ENCODE peak calls at places on chromosomes 13 and 19, in six cellular contexts. V is NCI-H748 treated with DMSO at 0.1 percent for 48 hours; I is activated naive CD4-positive, alpha-beta T cell treated with anti-CD3 and anti-CD28 coated beads, Interleukin-2, amount 10 ng/mL, durations not matched to agents 7 days and 5 days; Q is RPMI7951; W is hippocampal formation; M is GM10248. T is an unnamed sample.
A peak's percentile ranks its signal among the peaks of the same experiment; 100 is the strongest.

GRCh38 chr13:112447761-112448603 is 71.8 kb downstream of the SPACA7 start:
- DNase-seq in V (peak; percentile 90), I (peak; percentile 11), Q (no peak), W (no peak), M (no peak), T (no peak)

GRCh38 chr19:5914358-5914774 is 312 bp downstream of the CAPS start:
- DNase-seq in V (no peak), I (no peak), Q (no peak), W (no peak), M (no peak), T (no peak)

GRCh38 chr19:11168568-11168967 is 13.0 kb upstream of the SPC24 start:
- DNase-seq in V (no peak), I (no peak), Q (peak; percentile 99), W (no peak), M (no peak), T (peak; percentile 62)

GRCh38 chr13:48962281-48962680 is 13.4 kb upstream of the FNDC3A start:
- DNase-seq in V (no peak), I (no peak), Q (no peak), W (no peak), M (no peak), T (peak; percentile 3)

GRCh38 chr19:38440592-38440991 is 7.1 kb downstream of the RYR1 start:
- DNase-seq in V (no peak), I (no peak), Q (no peak), W (no peak), M (no peak), T (no peak)

GRCh38 chr13:47904239-47904638 is 96.8 kb downstream of the SUCLA2 start:
- DNase-seq in V (no peak), I (no peak), Q (no peak), W (no peak), M (no peak), T (no peak)

GRCh38 chr13:112855859-112856258 is 113.2 kb upstream of the MCF2L start:
- DNase-seq in V (no peak), I (no peak), Q (no peak), W (no peak), M (no peak), T (no peak)

GRCh38 chr19:45321848-45322247 is 827 bp downstream of the CKM start:
- DNase-seq in V (no peak), I (no peak), Q (no peak), W (no peak), M (no peak), T (no peak)

GRCh38 chr13:78658630-78659449 is at the start of gene OBI1:
- DNase-seq in V (peak; percentile 77), I (peak; percentile 92), Q (peak; percentile 82), W (peak; percentile 79), M (peak; percentile 90), T (peak; percentile 71)

GRCh38 chr19:43765109-43765876 is 10.5 kb upstream of the SMG9 start:
- DNase-seq in V (no peak), I (peak; percentile 82), Q (peak; percentile 100), W (no peak), M (peak; percentile 72), T (peak; percentile 96)

GRCh38 chr13:110107568-110108347 is 199.2 kb downstream of the COL4A1 start:
- DNase-seq in V (no peak), I (no peak), Q (no peak), W (no peak), M (no peak), T (no peak)

GRCh38 chr13:102847272-102848234 is 1.7 kb downstream of the ERCC5 start:
- DNase-seq in V (peak; percentile 8), I (peak; percentile 28), Q (peak; percentile 32), W (no peak), M (no peak), T (no peak)

GRCh38 chr13:50740052-50740741 is 103.3 kb downstream of the DLEU7 start:
- DNase-seq in V (no peak), I (no peak), Q (no peak), W (no peak), M (no peak), T (no peak)

GRCh38 chr19:38143847-38144246 is 80.2 kb downstream of the DPF1 start:
- DNase-seq in V (no peak), I (no peak), Q (no peak), W (no peak), M (no peak), T (no peak)

GRCh38 chr13:29858231-29858630 is 7.8 kb upstream of the UBL3 start:
- DNase-seq in V (no peak), I (no peak), Q (no peak), W (no peak), M (no peak), T (no peak)

GRCh38 chr19:46840157-46840942 is 10.3 kb downstream of the AP2S1 start:
- DNase-seq in V (peak; percentile 56), I (peak; percentile 73), Q (peak; percentile 61), W (peak; percentile 32), M (peak; percentile 72), T (peak; percentile 69)

GRCh38 chr19:47651132-47651531 is 42.2 kb downstream of the BICRA start:
- DNase-seq in V (no peak), I (no peak), Q (no peak), W (no peak), M (no peak), T (no peak)

GRCh38 chr19:31110331-31110730 is 238.9 kb downstream of the TSHZ3 start:
- DNase-seq in V (no peak), I (no peak), Q (peak; percentile 70), W (no peak), M (no peak), T (peak; percentile 32)

GRCh38 chr13:45765464-45765863 is 63.3 kb downstream of the CBY2 start:
- DNase-seq in V (no peak), I (no peak), Q (no peak), W (no peak), M (no peak), T (no peak)

GRCh38 chr13:111034811-111035210 is 80.3 kb upstream of the ARHGEF7 start:
- DNase-seq in V (no peak), I (no peak), Q (no peak), W (no peak), M (no peak), T (no peak)

GRCh38 chr13:110450941-110451340 is 110.6 kb downstream of the RAB20 start:
- DNase-seq in V (no peak), I (no peak), Q (no peak), W (no peak), M (no peak), T (no peak)

GRCh38 chr19:44741841-44742352 is 6.6 kb upstream of the BCL3 start:
- DNase-seq in V (no peak), I (no peak), Q (peak; percentile 100), W (peak; percentile 77), M (no peak), T (peak; percentile 98)

GRCh38 chr13:45875951-45876350 is 24.4 kb upstream of the SIAH3 start:
- DNase-seq in V (no peak), I (no peak), Q (no peak), W (no peak), M (no peak), T (no peak)

GRCh38 chr19:2057484-2058469 is 6.7 kb upstream of the MKNK2 start:
- DNase-seq in V (no peak), I (no peak), Q (no peak), W (no peak), M (no peak), T (no peak)

GRCh38 chr19:4447327-4448146 is 10.1 kb downstream of the UBXN6 start:
- DNase-seq in V (no peak), I (no peak), Q (no peak), W (no peak), M (no peak), T (no peak)

GRCh38 chr13:19183676-19184075 is 2.1 kb upstream of the TUBA3C start:
- DNase-seq in V (no peak), I (no peak), Q (no peak), W (no peak), M (no peak), T (no peak)

GRCh38 chr19:44809856-44810554 is 1.1 kb downstream of the BCAM start:
- DNase-seq in V (no peak), I (no peak), Q (no peak), W (no peak), M (peak; percentile 13), T (no peak)

GRCh38 chr13:93775507-93776108 is 549.0 kb downstream of the GPC6 start:
- DNase-seq in V (no peak), I (no peak), Q (no peak), W (no peak), M (no peak), T (no peak)

GRCh38 chr19:58033741-58034475 is at the start of gene ZSCAN1:
- DNase-seq in V (peak; percentile 94), I (peak; percentile 39), Q (peak; percentile 62), W (peak; percentile 89), M (no peak), T (peak; percentile 90)

GRCh38 chr19:38850976-38851621 is 1.3 kb upstream of the HNRNPL start:
- DNase-seq in V (no peak), I (peak; percentile 47), Q (no peak), W (peak; percentile 58), M (no peak), T (no peak)

GRCh38 chr13:76822691-76823267 is 63.4 kb downstream of the KCTD12 start:
- DNase-seq in V (no peak), I (peak; percentile 25), Q (peak; percentile 60), W (no peak), M (peak; percentile 34), T (peak; percentile 23)

T was measured in H4.